ENCODE peak calls at places on chromosomes 12 and 14, in nine cellular contexts. L is foreskin keratinocyte; C is effector CD4-positive, alpha-beta T cell; X is NCI-H1105 treated with DMSO at 0.1 percent for 48 hours; V is NCI-H1436; S is iris pigment epithelial cell; P is left cardiac atrium; O is right cardiac atrium; M is NCI-H1092. B is an unnamed sample.

GRCh38 chr12:112182499-112182898 is 57.1 kb downstream of the TRAFD1 start:
- DNase-seq in L (no peak), C (no peak), X (peak), V (no peak), S (peak), P (no peak), O (peak), M (no peak), B (no peak)

GRCh38 chr14:105500726-105501101 is 9.7 kb downstream of the TEDC1 start:
- DNase-seq in L (no peak), C (no peak), X (no peak), V (no peak), S (no peak), P (no peak), O (no peak), M (no peak), B (no peak)

GRCh38 chr12:42588981-42589464 is 523 bp downstream of the PRICKLE1 start:
- DNase-seq in L (no peak), C (no peak), X (peak), V (no peak), S (peak), P (peak), O (peak), M (no peak), B (peak)

GRCh38 chr12:2856901-2857495 is at the start of gene TEX52:
- DNase-seq in L (no peak), C (no peak), X (peak), V (peak), S (no peak), P (no peak), O (no peak), M (peak), B (peak)

GRCh38 chr14:23114669-23115491 is 4.2 kb downstream of the CEBPE start:
- DNase-seq in L (peak), C (no peak), X (no peak), V (no peak), S (peak), P (no peak), O (peak), M (no peak), B (no peak)

GRCh38 chr12:17661250-17661649 is 428.7 kb downstream of the RERGL start:
- DNase-seq in L (no peak), C (no peak), X (no peak), V (no peak), S (no peak), P (no peak), O (no peak), M (no peak), B (no peak)

GRCh38 chr14:104875412-104875751 is 10.3 kb downstream of the CEP170B start:
- DNase-seq in L (no peak), C (no peak), X (no peak), V (no peak), S (no peak), P (no peak), O (no peak), M (no peak), B (no peak)

GRCh38 chr14:102949062-102949800 is 26.8 kb downstream of the AMN start:
- DNase-seq in L (no peak), C (no peak), X (no peak), V (no peak), S (peak), P (no peak), O (no peak), M (no peak), B (no peak)

GRCh38 chr14:65301862-65302539 is 110.5 kb upstream of the FUT8 start:
- DNase-seq in L (no peak), C (no peak), X (no peak), V (no peak), S (no peak), P (no peak), O (no peak), M (no peak), B (no peak)

GRCh38 chr12:113673524-113674238 is 202.0 kb upstream of the LHX5 start:
- DNase-seq in L (no peak), C (no peak), X (no peak), V (no peak), S (no peak), P (no peak), O (no peak), M (no peak), B (no peak)

GRCh38 chr12:50924131-50924438 is 28.3 kb upstream of the HIGD1C start:
- DNase-seq in L (no peak), C (no peak), X (peak), V (no peak), S (no peak), P (no peak), O (no peak), M (no peak), B (no peak)

GRCh38 chr12:132194056-132194455 is 49.8 kb downstream of the NOC4L start:
- DNase-seq in L (no peak), C (no peak), X (no peak), V (no peak), S (peak), P (no peak), O (no peak), M (no peak), B (no peak)

GRCh38 chr12:1346126-1346525 is 248.3 kb downstream of the FBXL14 start:
- DNase-seq in L (no peak), C (no peak), X (no peak), V (no peak), S (no peak), P (no peak), O (no peak), M (no peak), B (no peak)

GRCh38 chr12:49367381-49368239 is at the start of gene SPATS2:
- DNase-seq in L (no peak), C (no peak), X (peak), V (no peak), S (peak), P (peak), O (peak), M (no peak), B (no peak)